ENCODE peak calls at places on chromosomes 2 and 18, in six cellular contexts. N is thoracic aorta; M is SJSA1; Y is iPS DF 6.9; V is CD4-positive, alpha-beta T cell; K is psoas muscle. T is an unnamed sample.

GRCh38 chr18:67367540-67367939 is 149.0 kb downstream of the DSEL start:
- DNase-seq in N (no peak), M (no peak), Y (no peak), V (no peak), K (no peak), T (no peak)

GRCh38 chr18:79566841-79567370 is 112.7 kb upstream of the CTDP1 start:
- DNase-seq in N (no peak), M (no peak), Y (no peak), V (no peak), K (peak), T (no peak)

GRCh38 chr2:67638146-67638545 is 241.0 kb downstream of the ETAA1 start:
- DNase-seq in N (no peak), M (no peak), Y (no peak), V (no peak), K (no peak), T (no peak)

GRCh38 chr2:74741076-74741460 is 87.0 kb downstream of the SEMA4F start:
- DNase-seq in N (no peak), M (no peak), Y (no peak), V (no peak), K (no peak), T (no peak)

GRCh38 chr2:215756351-215756731 is 257.0 kb downstream of the MREG start:
- DNase-seq in N (no peak), M (no peak), Y (no peak), V (no peak), K (no peak), T (no peak)

GRCh38 chr2:178452870-178453269 is 1.7 kb downstream of the PJVK start:
- DNase-seq in N (no peak), M (no peak), Y (no peak), V (no peak), K (no peak), T (no peak)

GRCh38 chr2:19171409-19171808 is 187.0 kb downstream of the OSR1 start:
- DNase-seq in N (no peak), M (no peak), Y (no peak), V (no peak), K (no peak), T (no peak)

GRCh38 chr2:71538241-71538640 is 84.9 kb downstream of the DYSF start:
- DNase-seq in N (no peak), M (no peak), Y (no peak), V (no peak), K (no peak), T (no peak)

GRCh38 chr2:109020217-109020637 is 31.2 kb upstream of the EDAR start:
- DNase-seq in N (no peak), M (peak), Y (no peak), V (no peak), K (no peak), T (no peak)

GRCh38 chr2:127007652-127008051 is 99.3 kb downstream of the BIN1 start:
- DNase-seq in N (no peak), M (peak), Y (no peak), V (no peak), K (no peak), T (no peak)

GRCh38 chr2:201171259-201171814 is 11.6 kb upstream of the CASP10 start:
- DNase-seq in N (no peak), M (no peak), Y (no peak), V (no peak), K (no peak), T (no peak)

GRCh38 chr2:42376758-42377157 is 15.7 kb upstream of the COX7A2L start:
- DNase-seq in N (no peak), M (no peak), Y (no peak), V (no peak), K (no peak), T (no peak)

GRCh38 chr2:43269074-43269572 is 42.7 kb upstream of the ZFP36L2 start:
- DNase-seq in N (peak), M (no peak), Y (no peak), V (no peak), K (peak), T (no peak)

GRCh38 chr2:217517402-217517801 is 485.4 kb downstream of the TNS1 start:
- DNase-seq in N (no peak), M (no peak), Y (no peak), V (no peak), K (no peak), T (no peak)

GRCh38 chr2:174485763-174486613 is 841 bp downstream of the GPR155 start:
- DNase-seq in N (no peak), M (peak), Y (no peak), V (peak), K (no peak), T (peak)

GRCh38 chr18:40867452-40867851 is 1087.6 kb upstream of the PIK3C3 start:
- DNase-seq in N (no peak), M (peak), Y (no peak), V (no peak), K (no peak), T (no peak)
- H3K27ac ChIP-seq in N (no peak), M (peak), Y (no peak), V (no peak), K (no peak), T (no peak)

GRCh38 chr2:121943285-121943684 is 187.8 kb downstream of the TSN start:
- DNase-seq in N (no peak), M (no peak), Y (no peak), V (no peak), K (no peak), T (no peak)
- H3K27ac ChIP-seq in N (no peak), M (no peak), Y (no peak), V (no peak), K (no peak), T (no peak)

GRCh38 chr2:24793752-24794477 is 690 bp downstream of the CENPO start:
- DNase-seq in N (no peak), M (no peak), Y (no peak), V (no peak), K (no peak), T (no peak)
- H3K27ac ChIP-seq in N (no peak), M (peak), Y (no peak), V (peak), K (no peak), T (peak)

DNA sequence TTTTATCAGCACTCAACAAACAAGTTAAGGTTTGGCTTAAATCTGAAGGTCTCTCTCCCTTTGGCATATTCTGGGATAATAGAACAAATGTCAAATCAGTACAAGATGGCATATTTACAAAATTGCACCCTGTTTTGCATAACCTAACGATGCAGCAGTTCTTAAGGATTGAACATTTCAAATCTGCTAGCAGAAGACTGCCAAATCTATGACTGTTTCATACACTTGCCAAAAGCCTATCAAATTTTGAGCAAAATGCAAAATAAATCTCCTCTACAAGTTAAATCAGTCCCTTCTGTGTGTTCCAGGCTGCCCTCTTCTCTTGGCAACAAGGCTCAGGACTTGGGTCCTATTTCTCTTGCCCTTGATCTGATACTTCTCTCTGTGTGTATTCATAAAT is 73.5 kb downstream of the DPP4 start:
- DNase-seq in N (no peak), M (no peak), Y (no peak), V (no peak), K (no peak), T (no peak)
- H3K27ac ChIP-seq in N (no peak), M (no peak), Y (no peak), V (no peak), K (no peak), T (no peak)

GRCh38 chr18:35172009-35172408 is 68.8 kb upstream of the ZNF397 start:
- DNase-seq in N (no peak), M (no peak), Y (no peak), V (no peak), K (no peak), T (no peak)

GRCh38 chr18:35176925-35177324 is 63.9 kb upstream of the ZNF397 start:
- DNase-seq in N (no peak), M (no peak), Y (no peak), V (no peak), K (no peak), T (no peak)

GRCh38 chr18:35171315-35171987 is 69.4 kb upstream of the ZNF397 start:
- DNase-seq in N (no peak), M (no peak), Y (no peak), V (no peak), K (no peak), T (no peak)

GRCh38 chr18:35172451-35173035 is 68.3 kb upstream of the ZNF397 start:
- DNase-seq in N (no peak), M (no peak), Y (no peak), V (no peak), K (no peak), T (no peak)

GRCh38 chr18:35174093-35174731 is 66.6 kb upstream of the ZNF397 start:
- DNase-seq in N (no peak), M (no peak), Y (no peak), V (no peak), K (no peak), T (no peak)
- H3K27ac ChIP-seq in N (no peak), M (no peak), Y (no peak), V (no peak), K (no peak), T (no peak)

GRCh38 chr2:238597638-238598528 is 171.2 kb downstream of the ASB1 start:
- DNase-seq in N (no peak), M (no peak), Y (no peak), V (no peak), K (no peak), T (no peak)

GRCh38 chr2:238600506-238601432 is 174.0 kb downstream of the ASB1 start:
- DNase-seq in N (no peak), M (no peak), Y (no peak), V (no peak), K (no peak), T (no peak)

GRCh38 chr2:238596571-238597551 is 170.1 kb downstream of the ASB1 start:
- DNase-seq in N (peak), M (peak), Y (no peak), V (no peak), K (peak), T (no peak)

GRCh38 chr2:238599549-238600505 is 173.1 kb downstream of the ASB1 start:
- DNase-seq in N (no peak), M (no peak), Y (no peak), V (no peak), K (no peak), T (no peak)

DNA sequence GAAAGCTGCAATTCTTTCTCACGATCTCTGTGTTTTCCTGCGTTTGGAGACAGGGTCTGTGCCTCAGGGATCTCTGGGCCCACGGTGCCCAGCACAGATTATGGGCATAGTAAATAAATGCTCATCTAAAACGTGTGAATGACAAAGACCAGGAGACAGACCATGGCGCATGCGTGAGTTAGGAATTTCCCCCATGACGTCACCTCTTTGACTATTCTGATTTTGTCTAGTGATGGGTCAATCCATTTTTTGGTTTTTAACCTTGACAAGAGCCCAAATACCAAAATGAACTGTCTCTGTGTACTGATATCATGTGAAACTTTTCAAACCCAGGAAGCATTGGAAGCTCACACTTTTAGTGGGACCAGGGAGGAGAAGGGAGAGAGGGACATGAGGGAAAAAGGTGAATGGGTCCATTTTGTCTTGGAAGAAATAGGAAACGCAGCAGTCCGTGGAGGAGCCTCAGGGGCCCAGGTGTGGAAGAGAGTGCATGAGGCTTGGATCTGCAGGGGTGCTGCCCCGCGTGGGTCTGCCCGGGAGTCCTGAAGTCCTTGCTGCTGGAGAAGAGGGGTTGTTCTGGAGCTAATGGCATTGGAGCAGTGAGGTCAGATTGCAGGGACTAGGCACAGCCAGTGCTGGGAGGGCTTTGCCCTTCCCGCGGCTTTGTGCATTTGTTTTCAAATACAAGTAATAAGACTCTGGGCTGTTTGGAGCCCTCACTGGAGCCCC is 172.2 kb downstream of the ASB1 start:
- DNase-seq in N (no peak), M (no peak), Y (no peak), V (no peak), K (no peak), T (no peak)
- H3K27ac ChIP-seq in N (peak), M (no peak), Y (no peak), V (no peak), K (no peak), T (no peak)

DNA sequence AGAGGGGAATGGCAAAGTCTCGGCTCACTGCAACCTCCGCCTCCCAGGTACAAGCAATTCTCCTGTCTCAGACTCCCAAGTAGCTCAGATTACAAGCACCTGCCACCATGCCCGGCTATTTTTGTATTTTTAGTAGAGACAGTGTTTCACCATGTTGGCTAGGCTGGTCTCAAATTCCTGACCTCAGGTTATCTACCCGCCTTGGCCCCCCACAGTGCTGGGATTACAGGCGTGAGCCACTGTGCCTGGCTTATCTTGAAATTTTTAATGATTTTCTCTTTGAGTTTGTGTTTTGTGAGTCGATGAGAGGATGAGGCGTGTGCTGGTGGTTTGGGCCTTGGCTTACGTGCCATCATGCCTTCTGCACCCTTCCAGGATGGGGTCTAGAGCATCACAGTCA is 101.3 kb upstream of the ST3GAL5 start:
- DNase-seq in N (no peak), M (no peak), Y (no peak), V (no peak), K (no peak), T (no peak)
- H3K27ac ChIP-seq in N (no peak), M (no peak), Y (no peak), V (no peak), K (peak), T (no peak)

T was measured in substantia nigra.